ENCODE peak calls at places on chromosomes 4 and X, in nine cellular contexts. R is GM13976; H is GM12891; W is NCI-H82; I is activated gamma-delta T cell treated with Interleukin-2 at 50 U/mL for 16 hours; O is heart right ventricle; E is activated T-cell treated with anti-CD3 and anti-CD28 coated beads, Interleukin-2, amount 50 U/mL, for 1 hour; X is stimulated activated CD4-positive, alpha-beta T cell treated with anti-CD3 and anti-CD28 coated beads, Interleukin-2, amount 100 ng/mL, for 24 hours; T is NCI-H524. N is an unnamed sample.

GRCh38 chrX:54230440-54231148 is 47.5 kb upstream of the FAM120C start:
- DNase-seq in R (no peak), H (no peak), I (no peak), X (no peak), E (no peak), O (no peak), T (no peak), W (no peak), N (no peak)

GRCh38 chrX:17242470-17242869 is 132.5 kb upstream of the NHS start:
- DNase-seq in O (peak), T (peak), H (no peak), X (peak), W (peak), I (peak), E (no peak), R (peak), N (peak)

GRCh38 chr4:55931833-55932232 is 16.9 kb upstream of the CEP135 start:
- DNase-seq in O (no peak), R (no peak), T (no peak), E (no peak), W (no peak), H (no peak), I (no peak), X (no peak), N (no peak)

GRCh38 chr4:185737489-185738037 is 74.4 kb downstream of the SORBS2 start:
- DNase-seq in H (no peak), R (no peak), X (no peak), O (no peak), W (no peak), I (no peak), E (no peak), T (no peak), N (no peak)

GRCh38 chrX:49269768-49270248 is at the start of gene PPP1R3F:
- DNase-seq in X (peak), R (peak), O (no peak), I (no peak), E (no peak), W (no peak), H (no peak), T (no peak), N (peak)

GRCh38 chr4:187972135-187972534 is 23.4 kb upstream of the ZFP42 start:
- DNase-seq in O (no peak), E (no peak), R (no peak), T (no peak), W (no peak), H (no peak), X (no peak), I (no peak), N (no peak)

GRCh38 chrX:40122487-40122886 is 24.7 kb upstream of the BCOR start:
- DNase-seq in E (no peak), I (no peak), H (no peak), W (no peak), R (no peak), T (no peak), O (no peak), X (no peak), N (no peak)

GRCh38 chr4:133146574-133147198 is 2.4 kb upstream of the PCDH10 start:
- DNase-seq in I (no peak), T (peak), E (no peak), W (peak), H (peak), X (no peak), O (no peak), R (peak), N (peak)

GRCh38 chr4:19327364-19327763 is 924.3 kb upstream of the SLIT2 start:
- DNase-seq in O (no peak), X (no peak), E (no peak), I (no peak), T (no peak), W (no peak), R (no peak), H (no peak), N (no peak)

GRCh38 chrX:10904220-10904619 is 206.9 kb upstream of the HCCS start:
- DNase-seq in E (no peak), W (no peak), T (no peak), I (no peak), H (no peak), O (no peak), X (no peak), R (no peak), N (no peak)

GRCh38 chrX:11185861-11186260 is 74.7 kb downstream of the HCCS start:
- DNase-seq in E (no peak), T (peak), X (no peak), I (no peak), R (no peak), W (peak), O (no peak), H (no peak), N (no peak)

GRCh38 chrX:68732906-68733493 is 85.5 kb downstream of the STARD8 start:
- DNase-seq in O (peak), T (peak), I (peak), E (peak), W (peak), R (peak), X (peak), H (no peak), N (peak)

GRCh38 chrX:52923781-52924241 is 26.7 kb downstream of the FAM156B start:
- DNase-seq in T (no peak), I (no peak), R (no peak), W (no peak), E (no peak), O (peak), H (no peak), X (no peak), N (no peak)

GRCh38 chr4:41427306-41427882 is 110.6 kb upstream of the LIMCH1 start:
- DNase-seq in H (no peak), W (no peak), X (no peak), E (no peak), R (no peak), T (no peak), O (no peak), I (no peak), N (no peak)

N was measured in neural crest cell.